ENCODE peak calls at places on chromosome 9, in nine cellular contexts. E is anterior cingulate cortex, B is brain pericyte, N is NCI-H2107, O is AG09309, V is lung microvascular endothelial cell, D is T-helper 1 cell, Q is left colon, T is H54. X is an unnamed sample.

GRCh38 chr9:129614932-129615331 is 6.0 kb downstream of the C9orf50 start:
- DNase-seq in Q (no peak), E (no peak), B (no peak), D (no peak), O (no peak), T (no peak), V (no peak), N (no peak), X (no peak)

GRCh38 chr9:84002344-84002743 is 21.7 kb downstream of the RMI1 start:
- DNase-seq in D (no peak), T (no peak), Q (no peak), E (no peak), O (no peak), B (no peak), N (no peak), V (peak), X (no peak)

GRCh38 chr9:13705356-13705755 is 425.9 kb upstream of the MPDZ start:
- DNase-seq in T (no peak), O (no peak), B (no peak), Q (no peak), D (no peak), E (no peak), N (no peak), V (no peak), X (no peak)

GRCh38 chr9:92188969-92189781 is 74.0 kb upstream of the SPTLC1 start:
- DNase-seq in Q (no peak), B (no peak), O (no peak), N (no peak), D (no peak), V (no peak), T (no peak), E (no peak), X (no peak)

GRCh38 chr9:19162956-19163355 is 35.7 kb upstream of the PLIN2 start:
- DNase-seq in B (no peak), Q (no peak), T (no peak), E (no peak), D (no peak), N (no peak), O (no peak), V (no peak), X (no peak)

GRCh38 chr9:38650564-38650963 is 30.2 kb upstream of the ANKRD18A start:
- DNase-seq in N (no peak), V (no peak), Q (no peak), D (no peak), E (no peak), T (no peak), O (no peak), B (no peak), X (no peak)

GRCh38 chr9:28808042-28808441 is 1234.8 kb upstream of the C9orf72 start:
- DNase-seq in B (no peak), D (no peak), O (no peak), T (no peak), N (no peak), Q (no peak), E (no peak), V (no peak), X (peak)

GRCh38 chr9:90053027-90053426 is 448.2 kb downstream of the GADD45G start:
- DNase-seq in O (no peak), Q (no peak), B (no peak), E (no peak), D (no peak), N (no peak), V (no peak), T (no peak), X (no peak)

GRCh38 chr9:119368681-119369581 is at the start of gene BRINP1:
- DNase-seq in T (no peak), Q (no peak), O (no peak), E (peak), D (no peak), N (peak), V (peak), B (no peak), X (peak)

GRCh38 chr9:77290373-77290772 is 113.0 kb downstream of the VPS13A start:
- DNase-seq in D (no peak), T (no peak), B (no peak), O (no peak), N (no peak), E (no peak), Q (no peak), V (no peak), X (no peak)

GRCh38 chr9:131441441-131441840 is 47.6 kb downstream of the PRRC2B start:
- DNase-seq in N (no peak), Q (no peak), B (no peak), E (no peak), O (no peak), V (no peak), D (no peak), T (no peak), X (no peak)

GRCh38 chr9:5326893-5327548 is 12.7 kb downstream of the RLN1 start:
- DNase-seq in E (no peak), D (no peak), T (no peak), B (no peak), N (no peak), O (no peak), Q (no peak), V (no peak), X (no peak)

X was measured in head of caudate nucleus.